ENCODE peak calls at places on chromosome 6, in ten cellular contexts. One of them, this sample, is unnamed. For H3K27me3, the result is how much of the 10 kb centered on the place peaks cover.

GRCh38 chr6:166697113-166697512 is 70.1 kb upstream of the RPS6KA2 start:
- DNase-seq in lower lobe of right lung: no peak
- DNase-seq in right atrium auricular region: no peak
- DNase-seq in endothelial cell of umbilical vein: no peak
- DNase-seq in heart left ventricle: no peak
- DNase-seq in PC-3: no peak
- DNase-seq in tibial artery: no peak
- DNase-seq in heart right ventricle: no peak
- DNase-seq in HCT116: no peak
- DNase-seq in CD8-positive, alpha-beta T cell: no peak
- DNase-seq in this sample: no peak

GRCh38 chr6:114659513-114659912 is 316.7 kb upstream of the HS3ST5 start:
- DNase-seq in lower lobe of right lung: no peak
- DNase-seq in right atrium auricular region: no peak
- DNase-seq in endothelial cell of umbilical vein: no peak
- DNase-seq in heart left ventricle: no peak
- DNase-seq in PC-3: no peak
- DNase-seq in tibial artery: no peak
- DNase-seq in heart right ventricle: no peak
- DNase-seq in HCT116: no peak
- DNase-seq in CD8-positive, alpha-beta T cell: no peak
- DNase-seq in this sample: no peak

GRCh38 chr6:148203970-148204369 is 138.7 kb upstream of the SASH1 start:
- DNase-seq in lower lobe of right lung: no peak
- DNase-seq in right atrium auricular region: no peak
- DNase-seq in endothelial cell of umbilical vein: no peak
- DNase-seq in heart left ventricle: no peak
- DNase-seq in PC-3: no peak
- DNase-seq in tibial artery: no peak
- DNase-seq in heart right ventricle: no peak
- DNase-seq in HCT116: no peak
- DNase-seq in CD8-positive, alpha-beta T cell: no peak
- DNase-seq in this sample: no peak

GRCh38 chr6:36131517-36132220 is 1.4 kb downstream of the MAPK13 start:
- DNase-seq in lower lobe of right lung: no peak
- DNase-seq in right atrium auricular region: peak
- DNase-seq in endothelial cell of umbilical vein: peak
- DNase-seq in heart left ventricle: no peak
- DNase-seq in PC-3: peak
- DNase-seq in tibial artery: no peak
- DNase-seq in heart right ventricle: no peak
- DNase-seq in HCT116: no peak
- DNase-seq in CD8-positive, alpha-beta T cell: no peak
- DNase-seq in this sample: no peak

GRCh38 chr6:57822896-57823358 is 505.5 kb downstream of the PRIM2 start:
- DNase-seq in lower lobe of right lung: no peak
- DNase-seq in right atrium auricular region: no peak
- DNase-seq in endothelial cell of umbilical vein: peak
- DNase-seq in heart left ventricle: no peak
- DNase-seq in PC-3: no peak
- DNase-seq in tibial artery: no peak
- DNase-seq in heart right ventricle: no peak
- DNase-seq in HCT116: no peak
- DNase-seq in CD8-positive, alpha-beta T cell: no peak
- DNase-seq in this sample: no peak

GRCh38 chr6:77457720-77458349 is 5.5 kb downstream of the HTR1B start:
- DNase-seq in lower lobe of right lung: peak
- DNase-seq in right atrium auricular region: peak
- DNase-seq in endothelial cell of umbilical vein: peak
- DNase-seq in heart left ventricle: peak
- DNase-seq in PC-3: peak
- DNase-seq in tibial artery: peak
- DNase-seq in heart right ventricle: peak
- DNase-seq in HCT116: peak
- DNase-seq in CD8-positive, alpha-beta T cell: no peak
- DNase-seq in this sample: peak

GRCh38 chr6:137033828-137034227 is 10.9 kb downstream of the IL20RA start:
- DNase-seq in lower lobe of right lung: no peak
- DNase-seq in right atrium auricular region: no peak
- DNase-seq in endothelial cell of umbilical vein: no peak
- DNase-seq in heart left ventricle: no peak
- DNase-seq in PC-3: peak
- DNase-seq in tibial artery: no peak
- DNase-seq in heart right ventricle: no peak
- DNase-seq in HCT116: no peak
- DNase-seq in CD8-positive, alpha-beta T cell: peak
- DNase-seq in this sample: no peak

GRCh38 chr6:151051164-151051563 is 185.7 kb downstream of the MTHFD1L start:
- DNase-seq in lower lobe of right lung: no peak
- DNase-seq in right atrium auricular region: no peak
- DNase-seq in endothelial cell of umbilical vein: no peak
- DNase-seq in heart left ventricle: no peak
- DNase-seq in PC-3: no peak
- DNase-seq in tibial artery: no peak
- DNase-seq in heart right ventricle: no peak
- DNase-seq in HCT116: no peak
- DNase-seq in CD8-positive, alpha-beta T cell: no peak
- DNase-seq in this sample: no peak

GRCh38 chr6:89021629-89022028 is 58.2 kb upstream of the RNGTT start:
- DNase-seq in lower lobe of right lung: no peak
- DNase-seq in right atrium auricular region: no peak
- DNase-seq in endothelial cell of umbilical vein: no peak
- DNase-seq in heart left ventricle: no peak
- DNase-seq in PC-3: peak
- DNase-seq in tibial artery: no peak
- DNase-seq in heart right ventricle: no peak
- DNase-seq in HCT116: no peak
- DNase-seq in CD8-positive, alpha-beta T cell: no peak
- DNase-seq in this sample: no peak

GRCh38 chr6:130675072-130675471 is 152.1 kb upstream of the SMLR1 start:
- DNase-seq in lower lobe of right lung: no peak
- DNase-seq in right atrium auricular region: no peak
- DNase-seq in endothelial cell of umbilical vein: peak
- DNase-seq in heart left ventricle: no peak
- DNase-seq in PC-3: peak
- DNase-seq in tibial artery: no peak
- DNase-seq in heart right ventricle: no peak
- DNase-seq in HCT116: no peak
- DNase-seq in CD8-positive, alpha-beta T cell: no peak
- DNase-seq in this sample: peak

GRCh38 chr6:1311400-1312192 is at the start of gene FOXQ1:
- DNase-seq in lower lobe of right lung: peak
- DNase-seq in right atrium auricular region: no peak
- DNase-seq in endothelial cell of umbilical vein: peak
- DNase-seq in heart left ventricle: no peak
- DNase-seq in PC-3: peak
- DNase-seq in tibial artery: no peak
- DNase-seq in heart right ventricle: no peak
- DNase-seq in HCT116: peak
- DNase-seq in CD8-positive, alpha-beta T cell: no peak
- DNase-seq in this sample: no peak

GRCh38 chr6:157873735-157874344 is 50.8 kb downstream of the SNX9 start:
- DNase-seq in lower lobe of right lung: peak
- DNase-seq in right atrium auricular region: peak
- DNase-seq in endothelial cell of umbilical vein: peak
- DNase-seq in heart left ventricle: peak
- DNase-seq in PC-3: peak
- DNase-seq in tibial artery: peak
- DNase-seq in heart right ventricle: peak
- DNase-seq in HCT116: peak
- DNase-seq in CD8-positive, alpha-beta T cell: peak
- DNase-seq in this sample: peak

DNA sequence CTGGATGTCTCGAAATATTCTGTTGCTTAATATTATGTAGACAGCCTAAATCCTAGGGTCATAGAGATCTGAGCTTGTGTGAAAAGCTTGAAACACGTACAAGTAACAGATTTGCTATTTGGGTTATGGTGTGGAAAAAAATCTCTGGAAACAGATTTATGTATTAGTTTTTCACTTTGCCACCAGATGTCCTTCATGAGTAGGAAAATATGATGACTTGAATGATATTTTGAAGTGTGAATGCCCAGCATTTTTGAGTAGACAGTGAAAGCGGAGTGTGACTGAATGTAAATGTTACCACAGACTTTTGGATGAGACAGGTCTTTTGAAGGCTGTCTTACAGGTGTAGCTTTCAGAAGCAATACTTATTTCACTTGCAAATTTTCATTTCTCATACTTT is 4.2 kb upstream of the BMP6 start:
- DNase-seq in lower lobe of right lung: no peak
- DNase-seq in right atrium auricular region: no peak
- DNase-seq in endothelial cell of umbilical vein: peak
- DNase-seq in heart left ventricle: no peak
- DNase-seq in PC-3: peak
- DNase-seq in tibial artery: no peak
- DNase-seq in heart right ventricle: no peak
- DNase-seq in HCT116: peak
- DNase-seq in CD8-positive, alpha-beta T cell: no peak
- DNase-seq in this sample: no peak
- TF ChIP-seq CTCF in lower lobe of right lung: peak
- TF ChIP-seq CTCF in right atrium auricular region: peak
- TF ChIP-seq CTCF in endothelial cell of umbilical vein: no peak
- TF ChIP-seq CTCF in heart left ventricle: peak
- TF ChIP-seq CTCF in PC-3: peak
- TF ChIP-seq CTCF in tibial artery: peak
- TF ChIP-seq CTCF in heart right ventricle: peak
- TF ChIP-seq CTCF in HCT116: peak
- TF ChIP-seq CTCF in CD8-positive, alpha-beta T cell: no peak
- TF ChIP-seq CTCF in this sample: no peak

DNA sequence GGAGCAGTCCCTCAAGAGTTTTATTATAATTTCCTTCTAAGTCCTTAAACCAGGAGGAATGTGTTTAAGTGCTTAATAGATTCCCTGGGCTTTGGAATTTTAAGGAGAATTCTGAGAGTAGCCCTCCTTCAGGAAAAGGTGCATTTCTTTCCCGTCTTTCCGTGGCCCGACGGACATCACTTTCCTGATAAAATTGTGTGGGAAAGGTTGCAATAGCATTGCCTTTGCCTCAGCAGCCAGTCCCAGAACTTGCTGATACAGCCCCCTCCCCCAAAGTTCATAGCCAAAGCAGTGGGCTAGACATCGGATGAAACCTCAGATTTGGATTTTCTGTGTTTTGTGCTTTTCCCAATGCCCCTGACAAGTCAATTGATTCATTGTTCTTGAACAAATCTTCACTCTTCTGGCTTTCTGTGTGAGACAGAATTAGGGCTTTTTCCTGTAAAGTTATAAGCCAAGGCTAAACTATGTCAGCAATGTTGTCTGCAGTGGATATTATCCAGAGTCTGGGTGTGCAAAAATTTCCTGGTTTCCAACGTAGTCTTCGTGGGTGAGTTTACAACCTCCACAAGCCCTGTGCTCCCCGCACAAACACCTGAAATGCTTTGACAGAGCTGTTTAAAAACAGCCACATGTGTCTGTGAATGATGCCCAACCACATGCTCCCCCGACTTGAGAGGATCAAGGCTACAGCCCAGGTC is 1.0 kb upstream of the SMOC2 start:
- DNase-seq in lower lobe of right lung: no peak
- DNase-seq in right atrium auricular region: no peak
- DNase-seq in endothelial cell of umbilical vein: no peak
- DNase-seq in heart left ventricle: no peak
- DNase-seq in PC-3: no peak
- DNase-seq in tibial artery: no peak
- DNase-seq in heart right ventricle: no peak
- DNase-seq in HCT116: no peak
- DNase-seq in CD8-positive, alpha-beta T cell: no peak
- DNase-seq in this sample: no peak
- H3K4me3 ChIP-seq in lower lobe of right lung: no peak
- H3K4me3 ChIP-seq in right atrium auricular region: no peak
- H3K4me3 ChIP-seq in endothelial cell of umbilical vein: no peak
- H3K4me3 ChIP-seq in heart left ventricle: peak
- H3K4me3 ChIP-seq in PC-3: no peak
- H3K4me3 ChIP-seq in tibial artery: peak
- H3K4me3 ChIP-seq in heart right ventricle: no peak
- H3K4me3 ChIP-seq in HCT116: no peak
- H3K4me3 ChIP-seq in CD8-positive, alpha-beta T cell: no peak
- H3K4me3 ChIP-seq in this sample: no peak

DNA sequence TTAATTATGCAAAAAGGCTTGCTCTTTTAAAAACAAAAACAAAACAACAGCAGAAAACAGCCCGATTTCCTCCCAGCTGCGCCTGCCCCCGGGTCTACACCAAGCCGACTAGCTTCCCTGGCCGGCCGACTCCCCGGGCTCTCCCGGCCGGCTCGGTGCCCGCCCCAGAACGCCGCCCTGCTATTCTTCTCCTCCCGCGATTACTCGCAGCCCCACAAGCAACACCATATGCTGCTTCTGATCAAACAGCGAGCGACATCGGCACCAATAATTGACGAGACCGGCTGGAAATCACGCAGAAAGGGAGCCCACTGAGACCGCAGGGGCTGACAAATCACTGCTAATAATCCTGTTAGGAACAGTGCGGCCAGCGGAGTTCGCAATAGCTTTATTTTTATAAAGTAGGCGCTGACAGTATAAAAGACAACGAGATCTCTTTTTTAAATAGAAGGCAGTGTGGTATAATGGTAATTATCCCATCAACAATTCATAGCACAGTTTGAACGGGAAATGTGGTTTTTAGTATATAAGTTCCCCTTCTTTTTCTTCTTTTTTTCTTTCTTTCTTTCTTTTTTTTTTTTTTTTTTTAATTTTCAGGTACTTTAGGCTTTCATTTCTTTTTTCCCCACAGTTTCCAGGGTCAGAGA is 3.3 kb downstream of the SIM1 start:
- DNase-seq in lower lobe of right lung: no peak
- DNase-seq in right atrium auricular region: no peak
- DNase-seq in endothelial cell of umbilical vein: peak
- DNase-seq in heart left ventricle: no peak
- DNase-seq in PC-3: no peak
- DNase-seq in tibial artery: no peak
- DNase-seq in heart right ventricle: no peak
- DNase-seq in HCT116: no peak
- DNase-seq in CD8-positive, alpha-beta T cell: no peak
- DNase-seq in this sample: no peak
- H3K27me3 ChIP-seq in lower lobe of right lung: half or more
- H3K27me3 ChIP-seq in right atrium auricular region: half or more
- H3K27me3 ChIP-seq in endothelial cell of umbilical vein: half or more
- H3K27me3 ChIP-seq in heart left ventricle: half or more
- H3K27me3 ChIP-seq in PC-3: under half
- H3K27me3 ChIP-seq in tibial artery: half or more
- H3K27me3 ChIP-seq in heart right ventricle: half or more
- H3K27me3 ChIP-seq in HCT116: under half
- H3K27me3 ChIP-seq in CD8-positive, alpha-beta T cell: half or more
- H3K27me3 ChIP-seq in this sample: half or more

DNA sequence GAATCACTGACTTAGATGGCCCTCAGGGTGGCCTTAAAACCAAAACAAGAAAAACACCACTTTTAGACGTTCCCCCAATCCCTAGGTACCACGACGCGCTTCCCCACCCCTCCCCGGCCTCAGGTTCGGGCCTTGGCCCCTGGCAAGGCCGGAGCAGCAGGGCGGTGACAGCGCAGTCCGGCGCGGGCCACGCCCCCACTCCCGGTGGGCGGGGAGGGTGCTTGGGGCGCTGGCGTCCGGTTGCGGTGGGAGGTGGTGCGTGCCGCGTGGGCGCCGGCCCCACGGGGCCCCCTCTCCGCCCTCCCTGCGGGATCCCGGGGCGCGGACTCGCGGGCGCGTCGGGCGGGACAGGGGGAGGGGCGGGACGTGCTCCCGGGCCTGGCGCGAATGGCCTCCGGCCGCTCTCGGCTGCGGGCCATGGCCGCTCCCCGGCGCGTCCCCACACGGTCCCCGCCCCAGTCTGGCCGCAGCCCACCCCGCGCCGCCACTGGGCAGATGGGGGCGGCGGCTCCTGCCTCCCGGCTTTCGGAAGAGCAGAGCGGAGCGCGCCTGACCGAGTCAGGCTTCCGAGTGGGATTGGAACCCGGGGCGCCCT is 852 bp upstream of the PPP1R3G start:
- DNase-seq in lower lobe of right lung: no peak
- DNase-seq in right atrium auricular region: no peak
- DNase-seq in endothelial cell of umbilical vein: no peak
- DNase-seq in heart left ventricle: peak
- DNase-seq in PC-3: no peak
- DNase-seq in tibial artery: peak
- DNase-seq in heart right ventricle: peak
- DNase-seq in HCT116: no peak
- DNase-seq in CD8-positive, alpha-beta T cell: no peak
- DNase-seq in this sample: no peak
- TF ChIP-seq CTCF in lower lobe of right lung: no peak
- TF ChIP-seq CTCF in right atrium auricular region: no peak
- TF ChIP-seq CTCF in endothelial cell of umbilical vein: no peak
- TF ChIP-seq CTCF in heart left ventricle: no peak
- TF ChIP-seq CTCF in PC-3: no peak
- TF ChIP-seq CTCF in tibial artery: no peak
- TF ChIP-seq CTCF in heart right ventricle: no peak
- TF ChIP-seq CTCF in HCT116: no peak
- TF ChIP-seq CTCF in CD8-positive, alpha-beta T cell: no peak
- TF ChIP-seq CTCF in this sample: no peak